ENCODE peak calls at places on chromosomes 3 and 15, in six cellular contexts. M, J, N, V, O and U are unnamed samples.
A peak's percentile ranks its signal among the peaks of the same experiment; 100 is the strongest.

GRCh38 chr15:99443056-99443756 is 122.6 kb upstream of the MEF2A start:
- DNase-seq in V (no peak), O (no peak), M (no peak), J (no peak), N (no peak), U (peak; percentile 63)

GRCh38 chr3:88742066-88742465 is 365.4 kb upstream of the EPHA3 start:
- DNase-seq in J (no peak), V (no peak), O (no peak), N (no peak), M (no peak), U (no peak)

GRCh38 chr3:100966807-100967206 is 26.4 kb downstream of the ABI3BP start:
- DNase-seq in J (no peak), M (no peak), N (no peak), O (no peak), V (no peak), U (no peak)

GRCh38 chr3:45959201-45959600 is 15.9 kb downstream of the CXCR6 start:
- DNase-seq in V (no peak), O (no peak), N (no peak), M (no peak), J (no peak), U (no peak)

GRCh38 chr15:33089878-33090757 is 104.4 kb downstream of the FMN1 start:
- DNase-seq in O (no peak), J (no peak), N (no peak), V (no peak), M (no peak), U (no peak)

GRCh38 chr15:62445244-62445643 is 280.2 kb upstream of the C2CD4B start:
- DNase-seq in J (no peak), N (no peak), M (no peak), O (no peak), V (no peak), U (no peak)

GRCh38 chr3:134795776-134796312 is 784 bp downstream of the EPHB1 start:
- DNase-seq in N (no peak), M (no peak), V (no peak), J (no peak), O (no peak), U (no peak)

GRCh38 chr3:39812537-39812936 is 3.1 kb downstream of the MYRIP start:
- DNase-seq in N (no peak), J (no peak), M (no peak), V (no peak), O (no peak), U (no peak)

GRCh38 chr15:77851696-77852095 is 219.0 kb upstream of the LINGO1 start:
- DNase-seq in O (no peak), N (no peak), J (peak; percentile 42), M (no peak), V (no peak), U (peak; percentile 67)

GRCh38 chr3:62670351-62670750 is 204.9 kb downstream of the CADPS start:
- DNase-seq in M (no peak), N (no peak), O (no peak), V (no peak), J (no peak), U (no peak)

GRCh38 chr15:51936119-51936478 is 35.5 kb downstream of the LEO1 start:
- DNase-seq in O (no peak), M (no peak), V (no peak), N (no peak), J (no peak), U (no peak)

GRCh38 chr3:64104006-64104405 is 80.7 kb upstream of the PSMD6 start:
- DNase-seq in M (no peak), V (no peak), J (no peak), N (no peak), O (no peak), U (no peak)

GRCh38 chr15:51907136-51907862 is 64.3 kb downstream of the LEO1 start:
- DNase-seq in V (peak; percentile 96), N (no peak), J (no peak), M (no peak), O (peak; percentile 15), U (no peak)

GRCh38 chr15:83653639-83654378 is at the start of gene ADAMTSL3:
- DNase-seq in M (no peak), J (no peak), V (no peak), N (no peak), O (peak; percentile 65), U (no peak)

GRCh38 chr3:98994128-98994762 is 92.8 kb upstream of the DCBLD2 start:
- DNase-seq in O (no peak), M (no peak), J (no peak), N (no peak), V (peak; percentile 52), U (no peak)

GRCh38 chr3:112976001-112976400 is 1.1 kb upstream of the CD200R1 start:
- DNase-seq in V (no peak), O (no peak), M (no peak), N (no peak), J (no peak), U (no peak)

GRCh38 chr3:55629432-55629831 is 142.3 kb upstream of the WNT5A start:
- DNase-seq in O (no peak), N (no peak), M (no peak), J (no peak), V (no peak), U (no peak)

GRCh38 chr3:129688310-129688895 is 81.9 kb upstream of the PLXND1 start:
- DNase-seq in V (no peak), N (no peak), J (no peak), M (no peak), O (peak; percentile 80), U (no peak)

GRCh38 chr3:9500108-9501050 is 53.2 kb downstream of the LHFPL4 start:
- DNase-seq in V (peak; percentile 48), J (peak; percentile 85), M (peak; percentile 37), N (peak; percentile 61), O (peak; percentile 40), U (no peak)

GRCh38 chr3:120983321-120983665 is 75.3 kb downstream of the STXBP5L start:
- DNase-seq in N (no peak), O (no peak), M (no peak), V (no peak), J (no peak), U (no peak)

GRCh38 chr3:194000100-194000499 is 135.8 kb upstream of the HES1 start:
- DNase-seq in N (no peak), V (no peak), O (no peak), J (no peak), M (no peak), U (no peak)

GRCh38 chr3:76349715-76350480 is 564.5 kb upstream of the ZNF717 start:
- DNase-seq in M (no peak), O (no peak), J (no peak), N (no peak), V (no peak), U (no peak)

GRCh38 chr15:51879555-51879954 is 50.1 kb downstream of the TMOD3 start:
- DNase-seq in V (no peak), O (no peak), J (no peak), M (no peak), N (no peak), U (no peak)

DNA sequence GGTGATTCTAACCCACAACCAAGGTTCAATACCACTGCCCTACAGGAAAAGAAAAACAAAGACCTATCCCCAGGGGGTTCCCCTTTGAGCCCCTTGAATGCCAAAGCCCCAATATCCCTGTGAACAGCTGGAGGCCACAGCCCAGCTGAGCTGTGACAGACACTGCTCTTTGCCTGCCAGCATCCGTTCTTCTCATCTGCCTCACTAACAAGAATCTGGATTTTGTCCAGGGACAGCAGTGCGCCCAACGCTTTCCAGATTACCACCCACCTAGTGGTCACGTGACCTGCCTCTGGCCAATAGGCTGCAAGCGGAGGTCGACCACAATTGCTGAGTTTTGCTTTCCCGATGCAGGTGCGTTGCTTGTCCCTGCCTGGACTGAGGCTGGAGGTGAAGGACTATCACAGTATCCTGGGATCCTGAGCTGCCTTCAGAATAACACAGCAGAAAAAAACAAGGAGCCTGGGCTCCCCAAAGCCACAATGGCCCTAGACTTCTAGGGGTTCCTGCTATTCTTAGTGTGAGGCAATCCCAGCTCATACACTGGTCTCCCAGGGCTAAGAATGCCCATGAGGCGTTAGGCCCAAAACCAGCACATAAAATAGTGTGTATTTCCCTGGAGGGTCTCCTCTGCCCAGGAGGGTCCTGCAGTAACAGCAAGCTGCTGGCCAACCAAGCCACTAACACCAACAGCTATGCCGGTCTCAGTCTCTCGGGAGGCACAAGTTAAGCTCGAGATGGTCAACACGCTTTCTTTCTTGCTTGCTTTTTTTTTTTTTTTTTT is 13.8 kb downstream of the BDH1 start:
- DNase-seq in M (no peak), O (peak; percentile 60), V (no peak), J (no peak), N (no peak), U (no peak)
- H3K4me3 ChIP-seq in M (no peak overlapping the region), O (no peak overlapping the region), V (no peak overlapping the region), J (no peak overlapping the region), N (no peak overlapping the region), U (no peak overlapping the region)

GRCh38 chr3:184372911-184373310 is 5.1 kb downstream of the THPO start:
- DNase-seq in O (no peak), J (no peak), M (no peak), V (no peak), N (no peak), U (no peak)
- H3K27ac ChIP-seq in O (no peak overlapping the region), J (no peak overlapping the region), M (no peak overlapping the region), V (no peak overlapping the region), N (no peak overlapping the region), U (no peak overlapping the region)

GRCh38 chr15:92909131-92909781 is 9.1 kb downstream of the CHD2 start:
- DNase-seq in V (no peak), J (no peak), M (no peak), O (no peak), N (no peak), U (no peak)

GRCh38 chr15:92907880-92908279 is 7.8 kb downstream of the CHD2 start:
- DNase-seq in V (no peak), O (peak; percentile 84), J (no peak), M (no peak), N (peak; percentile 78), U (no peak)

GRCh38 chr15:92907229-92907628 is 7.1 kb downstream of the CHD2 start:
- DNase-seq in V (no peak), J (no peak), N (no peak), O (no peak), M (no peak), U (no peak)

GRCh38 chr15:92906563-92907081 is 6.5 kb downstream of the CHD2 start:
- DNase-seq in V (peak; percentile 73), O (peak; percentile 53), N (peak; percentile 86), J (no peak), M (peak; percentile 52), U (no peak)

GRCh38 chr15:92908369-92909057 is 8.4 kb downstream of the CHD2 start:
- DNase-seq in O (no peak), J (no peak), V (no peak), N (no peak), M (no peak), U (no peak)
- H3K4me1 ChIP-seq in O (peaks cover 82% of the 10 kb centered on the region), J (peaks cover 67% of the 10 kb centered on the region), V (peaks cover 49% of the 10 kb centered on the region), N (peaks cover 92% of the 10 kb centered on the region), M (peaks cover 82% of the 10 kb centered on the region), U (peaks cover 61% of the 10 kb centered on the region)

DNA sequence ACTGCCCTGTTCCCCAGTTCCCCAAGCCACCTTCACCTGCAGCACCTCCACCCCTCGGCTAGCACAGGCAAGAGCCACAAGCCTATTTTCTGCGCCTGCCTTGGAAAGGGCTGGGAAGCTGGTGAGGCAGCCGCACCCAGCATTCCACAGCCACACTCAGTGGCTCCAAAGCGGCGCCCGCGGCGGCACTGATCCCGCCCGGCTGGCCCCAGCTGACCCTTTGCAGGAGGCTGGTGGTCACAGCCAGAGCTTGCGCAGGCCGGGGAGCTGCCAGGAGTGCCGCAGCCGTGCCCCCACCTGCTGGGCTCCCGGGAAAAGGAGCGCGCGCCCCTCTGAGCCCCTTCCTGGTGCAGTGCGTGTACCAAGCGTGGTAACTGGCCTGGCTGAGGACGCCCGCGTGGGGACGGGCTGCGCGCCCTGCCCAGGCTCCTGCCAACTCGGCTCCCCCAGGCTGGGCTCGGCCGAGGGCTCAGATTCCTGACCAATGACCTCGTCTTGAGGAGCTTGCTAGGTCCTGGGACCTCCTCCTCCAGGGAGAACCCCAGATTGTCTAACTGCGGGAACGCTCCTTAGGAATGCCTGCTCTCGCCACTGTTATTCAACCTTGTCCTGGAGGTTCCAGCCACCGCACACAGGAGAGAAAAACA is 13.3 kb downstream of the GRAMD2A start:
- DNase-seq in V (peak; percentile 13), N (no peak), J (peak; percentile 62), M (no peak), O (no peak), U (peak; percentile 75)
- H3K4me3 ChIP-seq in V (peak overlapping the region; percentile 66), N (no peak overlapping the region), J (no peak overlapping the region), M (no peak overlapping the region), O (no peak overlapping the region), U (no peak overlapping the region)